ENCODE peak calls at places on chromosomes 1 and 21, in eight cellular contexts. C, S, Q, P, X, R, H and G are unnamed samples.

GRCh38 chr1:111736548-111737215 is 2.5 kb downstream of the INKA2 start:
- DNase-seq in C (peak), S (no peak), Q (no peak), P (no peak), X (no peak), R (peak), H (no peak), G (peak)

GRCh38 chr21:42105916-42106315 is 34.8 kb downstream of the UMODL1 start:
- DNase-seq in C (no peak), S (no peak), Q (no peak), P (no peak), X (no peak), R (no peak), H (no peak), G (no peak)

GRCh38 chr1:111370871-111371270 is 56.7 kb downstream of the OVGP1 start:
- DNase-seq in C (no peak), S (no peak), Q (no peak), P (no peak), X (no peak), R (peak), H (no peak), G (no peak)

GRCh38 chr1:177077734-177078489 is 86.6 kb downstream of the ASTN1 start:
- DNase-seq in C (no peak), S (no peak), Q (no peak), P (no peak), X (no peak), R (peak), H (no peak), G (peak)

GRCh38 chr1:227855687-227856086 is 40.2 kb downstream of the PRSS38 start:
- DNase-seq in C (no peak), S (no peak), Q (no peak), P (no peak), X (no peak), R (no peak), H (no peak), G (no peak)

GRCh38 chr1:183780757-183781156 is 24.2 kb upstream of the RGL1 start:
- DNase-seq in C (no peak), S (no peak), Q (no peak), P (no peak), X (no peak), R (no peak), H (no peak), G (no peak)

GRCh38 chr1:179058343-179059184 is 23.3 kb upstream of the TOR3A start:
- DNase-seq in C (peak), S (no peak), Q (no peak), P (no peak), X (no peak), R (no peak), H (no peak), G (no peak)

GRCh38 chr1:47708658-47709301 is 270.9 kb downstream of the FOXD2 start:
- DNase-seq in C (peak), S (no peak), Q (peak), P (no peak), X (peak), R (no peak), H (no peak), G (peak)

GRCh38 chr1:84156210-84156621 is 12.1 kb downstream of the PRKACB start:
- DNase-seq in C (peak), S (no peak), Q (no peak), P (no peak), X (no peak), R (peak), H (peak), G (peak)

GRCh38 chr1:114091711-114092110 is 62.0 kb downstream of the SYT6 start:
- DNase-seq in C (no peak), S (no peak), Q (no peak), P (no peak), X (no peak), R (no peak), H (no peak), G (no peak)

GRCh38 chr1:84634536-84635205 is 55.6 kb downstream of the SSX2IP start:
- DNase-seq in C (no peak), S (no peak), Q (no peak), P (no peak), X (peak), R (no peak), H (no peak), G (peak)

GRCh38 chr21:32712043-32712442 is 15.8 kb downstream of the SYNJ1 start:
- DNase-seq in C (no peak), S (no peak), Q (no peak), P (peak), X (peak), R (no peak), H (no peak), G (no peak)

GRCh38 chr1:205407970-205408369 is 13.9 kb downstream of the LEMD1 start:
- DNase-seq in C (no peak), S (no peak), Q (no peak), P (no peak), X (no peak), R (no peak), H (no peak), G (no peak)

GRCh38 chr1:9033363-9033762 is 7.1 kb upstream of the SLC2A7 start:
- DNase-seq in C (no peak), S (no peak), Q (no peak), P (no peak), X (no peak), R (no peak), H (no peak), G (no peak)

GRCh38 chr1:27564264-27564579 is 39.7 kb downstream of the AHDC1 start:
- DNase-seq in C (no peak), S (no peak), Q (no peak), P (no peak), X (no peak), R (no peak), H (no peak), G (no peak)

GRCh38 chr1:193104496-193104905 is 713 bp downstream of the GLRX2 start:
- DNase-seq in C (peak), S (peak), Q (peak), P (peak), X (peak), R (peak), H (peak), G (peak)

GRCh38 chr1:15952317-15953258 is 23.3 kb downstream of the ZBTB17 start:
- DNase-seq in C (peak), S (no peak), Q (no peak), P (no peak), X (no peak), R (peak), H (peak), G (peak)

GRCh38 chr1:43197343-43198127 is 25.4 kb downstream of the CFAP57 start:
- DNase-seq in C (no peak), S (no peak), Q (no peak), P (no peak), X (no peak), R (no peak), H (no peak), G (no peak)

GRCh38 chr1:113792986-113793385 is 19.3 kb downstream of the RSBN1 start:
- DNase-seq in C (peak), S (no peak), Q (no peak), P (no peak), X (no peak), R (peak), H (no peak), G (peak)

GRCh38 chr1:52554267-52554640 is 1.4 kb upstream of the TUT4 start:
- DNase-seq in C (no peak), S (no peak), Q (no peak), P (no peak), X (no peak), R (no peak), H (no peak), G (no peak)
- H3K4me3 ChIP-seq in C (peak), S (peak), Q (no peak), P (peak), X (no peak), R (peak), H (peak), G (peak)

DNA sequence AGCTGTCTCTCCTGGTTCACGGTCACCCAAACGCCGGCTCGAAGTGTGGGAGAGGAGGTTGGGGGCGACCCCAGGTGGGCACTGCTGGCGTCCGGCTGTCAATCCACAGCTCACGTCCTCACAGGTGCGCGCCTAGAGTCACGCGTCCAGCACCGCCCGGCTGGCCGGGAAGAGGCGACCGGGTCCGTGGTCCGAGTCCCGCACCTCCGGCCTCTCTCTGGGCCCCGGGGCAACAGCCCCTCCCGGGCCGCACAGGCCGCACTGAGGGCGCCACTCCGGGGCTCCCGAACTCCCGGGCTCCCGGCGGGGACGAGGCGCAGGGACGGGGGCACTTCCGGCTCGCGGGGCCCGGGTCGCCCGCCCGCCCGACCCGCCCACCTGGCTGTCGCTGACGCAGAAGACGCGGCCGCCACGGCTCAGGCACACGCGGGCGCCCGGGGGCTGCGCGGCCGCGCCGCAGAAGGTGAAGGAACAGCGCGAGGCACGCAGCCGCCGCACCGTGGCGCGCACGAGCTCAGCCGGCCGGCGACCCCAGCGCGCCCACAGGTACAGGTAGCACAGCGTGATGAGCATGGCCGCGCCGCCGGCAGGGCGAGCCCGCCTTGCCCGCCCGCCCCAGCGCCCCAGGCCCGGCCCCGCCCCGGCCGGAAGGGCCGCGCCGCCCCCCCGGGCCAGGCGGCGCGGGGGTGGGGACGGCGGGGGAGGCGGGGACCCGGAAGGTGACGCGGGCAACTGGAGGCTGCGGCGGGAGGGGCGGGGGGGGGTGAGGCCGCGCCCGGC is at the start of gene HLCS:
- DNase-seq in C (peak), S (peak), Q (peak), P (peak), X (peak), R (peak), H (peak), G (peak)
- TF ChIP-seq CTCF in C (no peak), S (no peak), Q (no peak), P (no peak), X (peak), R (no peak), H (no peak), G (peak)

GRCh38 chr1:7826363-7826762 is 26.5 kb downstream of the UTS2 start:
- DNase-seq in C (no peak), S (no peak), Q (no peak), P (no peak), X (no peak), R (no peak), H (no peak), G (no peak)
- H3K4me3 ChIP-seq in C (no peak), S (no peak), Q (no peak), P (no peak), X (no peak), R (no peak), H (peak), G (no peak)

GRCh38 chr1:145845144-145845513 is 301 bp upstream of the NUDT17 start:
- DNase-seq in C (no peak), S (no peak), Q (no peak), P (no peak), X (no peak), R (no peak), H (no peak), G (no peak)

GRCh38 chr1:145846191-145846590 is 761 bp downstream of the NUDT17 start:
- DNase-seq in C (peak), S (no peak), Q (no peak), P (peak), X (peak), R (peak), H (peak), G (peak)

GRCh38 chr1:145847827-145848226 is 2.4 kb downstream of the NUDT17 start:
- DNase-seq in C (no peak), S (no peak), Q (no peak), P (no peak), X (no peak), R (no peak), H (no peak), G (no peak)

GRCh38 chr1:145845514-145846161 is at the start of gene NUDT17:
- DNase-seq in C (peak), S (peak), Q (peak), P (peak), X (peak), R (peak), H (peak), G (peak)

DNA sequence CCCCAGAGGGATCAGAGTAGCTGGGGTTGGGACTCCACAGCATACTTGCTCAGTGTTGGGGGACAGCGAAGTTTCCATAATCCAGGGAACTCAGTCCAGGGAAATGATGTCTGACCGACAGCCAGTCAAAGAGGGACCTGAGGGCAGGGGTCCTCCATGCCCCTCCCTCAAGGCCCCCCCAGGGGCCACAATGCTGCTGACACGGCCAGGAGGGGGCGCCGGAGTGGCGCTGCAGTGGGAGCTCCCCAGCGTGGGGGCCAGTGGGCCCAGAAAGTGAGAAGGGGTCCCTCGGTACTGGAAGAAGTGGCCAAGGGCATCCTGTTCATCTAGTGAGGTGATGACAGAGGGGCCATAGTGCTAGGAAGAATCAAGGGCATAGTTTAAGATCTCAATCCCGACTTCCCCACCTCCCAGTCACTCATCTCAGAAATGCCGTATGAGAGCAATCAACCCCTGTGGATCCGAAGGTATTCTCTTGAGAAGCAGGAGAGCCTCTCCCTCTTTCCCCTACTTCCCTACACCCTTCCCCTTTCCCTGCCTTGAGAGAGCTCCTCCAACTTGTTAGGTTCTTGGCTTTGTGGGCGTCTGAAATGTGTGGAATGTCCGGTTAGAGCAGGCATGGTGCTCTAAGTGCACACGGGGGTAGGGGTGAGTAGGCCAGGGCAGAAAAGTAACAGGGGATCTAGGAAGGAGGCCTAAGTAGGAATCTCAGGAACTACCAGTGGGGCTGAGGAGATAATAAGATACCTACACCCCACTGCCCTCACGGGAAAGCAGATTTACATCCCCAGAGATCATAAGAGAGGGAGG is 4.1 kb downstream of the NUDT17 start:
- DNase-seq in C (peak), S (no peak), Q (no peak), P (no peak), X (no peak), R (peak), H (peak), G (peak)
- TF ChIP-seq CTCF in C (peak), S (no peak), Q (no peak), P (peak), X (no peak), R (peak), H (peak), G (peak)

GRCh38 chr1:233355841-233356704 is 28.5 kb downstream of the MAP3K21 start:
- DNase-seq in C (no peak), S (no peak), Q (no peak), P (peak), X (peak), R (no peak), H (no peak), G (no peak)
- H3K4me3 ChIP-seq in C (no peak), S (no peak), Q (no peak), P (no peak), X (no peak), R (no peak), H (no peak), G (no peak)

GRCh38 chr1:167676916-167677848 is 44.6 kb upstream of the MPZL1 start:
- DNase-seq in C (no peak), S (no peak), Q (no peak), P (peak), X (no peak), R (no peak), H (no peak), G (no peak)
- TF ChIP-seq CTCF in C (no peak), S (no peak), Q (no peak), P (no peak), X (no peak), R (no peak), H (no peak), G (no peak)

GRCh38 chr1:243719476-243719875 is 130.6 kb downstream of the AKT3 start:
- DNase-seq in C (no peak), S (no peak), Q (no peak), P (no peak), X (no peak), R (no peak), H (no peak), G (no peak)
- H3K4me3 ChIP-seq in C (no peak), S (no peak), Q (no peak), P (no peak), X (no peak), R (no peak), H (no peak), G (no peak)